ENCODE peak calls at places on chromosomes 11 and 22, in ten cellular contexts. H, L, O, C, N, U, A, Y, F and I are unnamed samples. For H3K4me1, the result is how much of the 10 kb centered on the place peaks cover.

GRCh38 chr11:112801286-112802088 is 159.7 kb upstream of the NCAM1 start:
- DNase-seq in F (no peak), C (no peak), U (no peak), A (no peak), O (no peak), Y (no peak), H (no peak), N (peak), L (no peak), I (no peak)

GRCh38 chr11:45900916-45901617 is 6.0 kb downstream of the FREY1 start:
- DNase-seq in U (no peak), F (peak), Y (peak), A (no peak), N (peak), L (no peak), O (no peak), C (no peak), H (no peak), I (no peak)

GRCh38 chr11:86069408-86070086 is 663 bp upstream of the PICALM start:
- DNase-seq in L (no peak), Y (peak), U (no peak), O (peak), F (no peak), H (no peak), C (peak), N (peak), A (peak), I (peak)

GRCh38 chr11:85438328-85438727 is 188.8 kb downstream of the DLG2 start:
- DNase-seq in H (no peak), O (no peak), A (no peak), U (no peak), F (no peak), C (no peak), N (no peak), L (no peak), Y (no peak), I (no peak)

GRCh38 chr11:83573097-83573496 is 286.9 kb upstream of the CCDC90B start:
- DNase-seq in Y (peak), O (peak), A (peak), C (no peak), N (no peak), L (no peak), F (no peak), U (no peak), H (no peak), I (no peak)

GRCh38 chr22:31029276-31029675 is 51.8 kb upstream of the SMTN start:
- DNase-seq in L (no peak), N (no peak), Y (no peak), F (no peak), O (no peak), C (no peak), U (no peak), H (no peak), A (no peak), I (no peak)

GRCh38 chr11:107203656-107204055 is 185.4 kb upstream of the GUCY1A2 start:
- DNase-seq in O (no peak), U (no peak), C (no peak), A (no peak), Y (no peak), L (no peak), F (no peak), N (no peak), H (no peak), I (no peak)

GRCh38 chr11:79025622-79026021 is 415.2 kb downstream of the TENM4 start:
- DNase-seq in L (no peak), F (no peak), N (no peak), O (no peak), A (peak), Y (no peak), U (no peak), H (no peak), C (no peak), I (no peak)

GRCh38 chr11:115215694-115216615 is 288.3 kb downstream of the CADM1 start:
- DNase-seq in O (no peak), Y (peak), N (peak), C (no peak), U (no peak), L (no peak), H (no peak), F (no peak), A (no peak), I (no peak)

GRCh38 chr11:111307472-111308108 is 9.2 kb downstream of the POU2AF3 start:
- DNase-seq in N (no peak), L (no peak), C (no peak), A (no peak), Y (no peak), F (no peak), H (no peak), U (no peak), O (no peak), I (no peak)

GRCh38 chr11:12698049-12698448 is 23.8 kb downstream of the TEAD1 start:
- DNase-seq in H (no peak), A (no peak), F (no peak), C (no peak), L (no peak), N (no peak), Y (no peak), O (no peak), U (no peak), I (no peak)
- H3K4me1 ChIP-seq in H (under half), A (under half), F (under half), C (under half), L (under half), N (under half), Y (under half), O (under half), U (under half), I (half or more)

GRCh38 chr11:47398011-47398410 is 10.4 kb upstream of the SLC39A13 start:
- DNase-seq in H (no peak), L (no peak), C (no peak), U (no peak), O (no peak), A (no peak), N (no peak), Y (no peak), F (no peak), I (no peak)
- H3K4me1 ChIP-seq in H (under half), L (under half), C (under half), U (under half), O (under half), A (under half), N (under half), Y (under half), F (under half), I (under half)

DNA sequence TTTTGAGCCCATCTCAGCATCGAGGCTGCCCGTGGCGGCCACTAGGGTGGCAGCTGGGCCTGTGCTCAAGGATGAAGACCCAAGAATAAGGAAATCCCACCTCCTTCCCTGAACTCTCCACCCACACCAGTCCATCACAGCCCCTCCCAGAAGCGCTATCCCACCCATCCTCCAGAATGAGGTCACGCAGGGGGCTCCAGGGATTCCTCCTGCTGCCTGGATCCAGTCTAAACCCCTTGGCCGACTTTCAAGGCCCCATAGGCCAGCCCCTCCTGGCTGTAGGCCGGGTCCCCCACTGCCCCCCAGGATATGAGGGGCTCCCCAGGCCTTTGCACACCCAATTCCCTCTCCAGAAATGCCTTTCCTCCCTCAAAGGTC is 19.0 kb upstream of the SCGB1A1 start:
- DNase-seq in Y (no peak), F (no peak), U (peak), C (no peak), O (no peak), H (peak), N (no peak), A (no peak), L (no peak), I (no peak)
- H3K4me1 ChIP-seq in Y (half or more), F (under half), U (under half), C (under half), O (under half), H (half or more), N (under half), A (under half), L (under half), I (under half)

GRCh38 chr11:47788181-47788580 is 21.0 kb upstream of the FNBP4 start:
- DNase-seq in C (no peak), H (no peak), N (no peak), L (no peak), A (no peak), F (no peak), U (no peak), O (no peak), Y (no peak), I (no peak)
- H3K4me1 ChIP-seq in C (under half), H (under half), N (under half), L (under half), A (under half), F (under half), U (under half), O (under half), Y (under half), I (under half)

GRCh38 chr22:36351921-36352774 is 35.6 kb downstream of the MYH9 start:
- DNase-seq in Y (no peak), A (no peak), N (no peak), U (no peak), H (no peak), C (no peak), O (peak), F (no peak), L (no peak), I (no peak)

GRCh38 chr22:36355894-36356293 is 31.9 kb downstream of the MYH9 start:
- DNase-seq in A (no peak), L (no peak), U (no peak), O (no peak), H (no peak), Y (no peak), C (no peak), F (no peak), N (no peak), I (no peak)

GRCh38 chr22:36355362-36355761 is 32.4 kb downstream of the MYH9 start:
- DNase-seq in L (peak), N (no peak), A (no peak), F (no peak), O (no peak), C (no peak), U (no peak), Y (peak), H (no peak), I (no peak)

GRCh38 chr22:36350751-36351594 is 36.8 kb downstream of the MYH9 start:
- DNase-seq in H (no peak), Y (peak), O (peak), A (peak), C (no peak), L (no peak), U (peak), N (peak), F (no peak), I (no peak)

GRCh38 chr22:36352775-36353507 is 34.8 kb downstream of the MYH9 start:
- DNase-seq in H (no peak), U (peak), N (peak), Y (no peak), O (peak), L (no peak), A (peak), C (no peak), F (peak), I (no peak)
- H3K4me1 ChIP-seq in H (half or more), U (under half), N (half or more), Y (half or more), O (half or more), L (under half), A (half or more), C (under half), F (under half), I (half or more)

DNA sequence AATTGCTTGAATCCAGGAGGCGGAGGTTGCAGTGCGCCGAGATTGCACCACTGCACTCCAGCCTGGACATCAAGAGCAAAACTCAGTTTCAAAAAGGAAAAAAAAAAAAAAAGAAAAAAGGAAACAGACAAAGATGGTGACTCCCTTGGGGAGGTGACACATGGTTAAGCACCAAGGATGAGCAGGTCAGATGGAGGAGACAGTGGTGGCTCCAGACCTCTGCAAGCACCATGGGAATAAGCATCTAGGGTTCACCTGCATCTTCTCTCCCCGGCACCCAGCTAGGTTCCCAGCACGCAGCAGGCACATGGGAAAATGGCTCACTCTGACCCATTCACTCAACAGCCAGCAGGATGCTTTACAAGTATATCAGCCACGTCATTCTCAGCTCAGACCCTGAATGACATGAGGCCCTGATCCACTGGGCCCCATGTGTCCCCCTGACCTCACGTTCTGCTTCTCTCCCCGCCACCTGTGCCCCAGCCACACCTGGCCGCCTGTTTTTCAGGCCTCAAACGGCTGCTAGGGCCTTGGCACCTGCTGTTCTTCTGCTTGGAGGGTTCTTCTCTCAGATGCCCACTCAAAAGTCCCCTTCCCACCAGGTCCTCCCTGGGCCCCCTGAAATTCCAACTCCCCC is 24.2 kb downstream of the A4GALT start:
- DNase-seq in C (no peak), U (no peak), N (no peak), Y (no peak), H (no peak), F (no peak), O (no peak), L (no peak), A (no peak), I (no peak)
- H3K4me1 ChIP-seq in C (under half), U (under half), N (under half), Y (under half), H (under half), F (under half), O (under half), L (under half), A (under half), I (half or more)